ENCODE peak calls at places on chromosomes 6 and 20, in four cellular contexts. One of them, this sample, is unnamed.

GRCh38 chr6:31750411-31751022 is 10.7 kb downstream of the MSH5 start:
- DNase-seq in DND-41: no peak
- DNase-seq in CD8-positive, alpha-beta T cell: no peak
- DNase-seq in ovary: no peak
- DNase-seq in this sample: no peak

GRCh38 chr6:44668391-44668930 is 281.0 kb downstream of the CDC5L start:
- DNase-seq in DND-41: no peak
- DNase-seq in CD8-positive, alpha-beta T cell: no peak
- DNase-seq in ovary: no peak
- DNase-seq in this sample: no peak

GRCh38 chr6:111983197-111983596 is 70.7 kb upstream of the CCN6 start:
- DNase-seq in DND-41: no peak
- DNase-seq in CD8-positive, alpha-beta T cell: no peak
- DNase-seq in ovary: no peak
- DNase-seq in this sample: no peak

GRCh38 chr20:10347481-10347880 is 86.5 kb downstream of the MKKS start:
- DNase-seq in DND-41: no peak
- DNase-seq in CD8-positive, alpha-beta T cell: no peak
- DNase-seq in ovary: no peak
- DNase-seq in this sample: no peak

GRCh38 chr6:154403803-154404202 is 47.2 kb upstream of the IPCEF1 start:
- DNase-seq in DND-41: peak
- DNase-seq in CD8-positive, alpha-beta T cell: no peak
- DNase-seq in ovary: peak
- DNase-seq in this sample: no peak

GRCh38 chr20:39269031-39269461 is 306.9 kb downstream of the DHX35 start:
- DNase-seq in DND-41: peak
- DNase-seq in CD8-positive, alpha-beta T cell: peak
- DNase-seq in ovary: peak
- DNase-seq in this sample: peak

GRCh38 chr20:20014659-20015058 is 2.5 kb upstream of the NAA20 start:
- DNase-seq in DND-41: no peak
- DNase-seq in CD8-positive, alpha-beta T cell: peak
- DNase-seq in ovary: no peak
- DNase-seq in this sample: no peak

GRCh38 chr6:168129292-168130167 is 50.5 kb upstream of the FRMD1 start:
- DNase-seq in DND-41: no peak
- DNase-seq in CD8-positive, alpha-beta T cell: no peak
- DNase-seq in ovary: no peak
- DNase-seq in this sample: no peak

GRCh38 chr6:57064809-57065208 is 18.3 kb downstream of the KIAA1586 start:
- DNase-seq in DND-41: no peak
- DNase-seq in CD8-positive, alpha-beta T cell: no peak
- DNase-seq in ovary: no peak
- DNase-seq in this sample: no peak

GRCh38 chr20:37378420-37378784 is 32.5 kb downstream of the SRC start:
- DNase-seq in DND-41: no peak
- DNase-seq in CD8-positive, alpha-beta T cell: no peak
- DNase-seq in ovary: no peak
- DNase-seq in this sample: no peak

GRCh38 chr6:31738048-31738979 is 1.5 kb upstream of the MSH5 start:
- DNase-seq in DND-41: peak
- DNase-seq in CD8-positive, alpha-beta T cell: peak
- DNase-seq in ovary: no peak
- DNase-seq in this sample: no peak

GRCh38 chr20:43914697-43915208 is at the start of gene TOX2:
- DNase-seq in DND-41: no peak
- DNase-seq in CD8-positive, alpha-beta T cell: peak
- DNase-seq in ovary: peak
- DNase-seq in this sample: no peak

GRCh38 chr6:30641048-30641447 is 5.9 kb upstream of the C6orf136 start:
- DNase-seq in DND-41: peak
- DNase-seq in CD8-positive, alpha-beta T cell: no peak
- DNase-seq in ovary: no peak
- DNase-seq in this sample: no peak

GRCh38 chr6:47153066-47153755 is 111.1 kb upstream of the ADGRF1 start:
- DNase-seq in DND-41: no peak
- DNase-seq in CD8-positive, alpha-beta T cell: no peak
- DNase-seq in ovary: no peak
- DNase-seq in this sample: no peak

GRCh38 chr6:93087606-93088005 is 331.8 kb downstream of the EPHA7 start:
- DNase-seq in DND-41: no peak
- DNase-seq in CD8-positive, alpha-beta T cell: no peak
- DNase-seq in ovary: no peak
- DNase-seq in this sample: no peak

GRCh38 chr20:50187403-50188051 is 3.1 kb upstream of the CEBPB start:
- DNase-seq in DND-41: no peak
- DNase-seq in CD8-positive, alpha-beta T cell: no peak
- DNase-seq in ovary: peak
- DNase-seq in this sample: no peak

GRCh38 chr6:24775520-24776058 is 852 bp downstream of the GMNN start:
- DNase-seq in DND-41: no peak
- DNase-seq in CD8-positive, alpha-beta T cell: peak
- DNase-seq in ovary: no peak
- DNase-seq in this sample: no peak

GRCh38 chr6:110999634-111000270 is 17.9 kb downstream of the RPF2 start:
- DNase-seq in DND-41: no peak
- DNase-seq in CD8-positive, alpha-beta T cell: no peak
- DNase-seq in ovary: no peak
- DNase-seq in this sample: no peak

GRCh38 chr6:30076333-30076732 is 764 bp upstream of the RNF39 start:
- DNase-seq in DND-41: no peak
- DNase-seq in CD8-positive, alpha-beta T cell: no peak
- DNase-seq in ovary: no peak
- DNase-seq in this sample: no peak

GRCh38 chr6:68639826-68640505 is 4.9 kb downstream of the ADGRB3 start:
- DNase-seq in DND-41: no peak
- DNase-seq in CD8-positive, alpha-beta T cell: no peak
- DNase-seq in ovary: no peak
- DNase-seq in this sample: no peak

GRCh38 chr20:35279040-35279439 is 1.1 kb upstream of the MMP24OS start:
- DNase-seq in DND-41: no peak
- DNase-seq in CD8-positive, alpha-beta T cell: no peak
- DNase-seq in ovary: no peak
- DNase-seq in this sample: no peak

GRCh38 chr6:74534485-74535211 is 671.2 kb downstream of the COL12A1 start:
- DNase-seq in DND-41: no peak
- DNase-seq in CD8-positive, alpha-beta T cell: no peak
- DNase-seq in ovary: no peak
- DNase-seq in this sample: peak

GRCh38 chr6:6725834-6726194 is 137.3 kb downstream of the LY86 start:
- DNase-seq in DND-41: no peak
- DNase-seq in CD8-positive, alpha-beta T cell: no peak
- DNase-seq in ovary: no peak
- DNase-seq in this sample: no peak

GRCh38 chr6:5634525-5634924 is 372.2 kb downstream of the NRN1 start:
- DNase-seq in DND-41: no peak
- DNase-seq in CD8-positive, alpha-beta T cell: no peak
- DNase-seq in ovary: no peak
- DNase-seq in this sample: no peak

GRCh38 chr20:36399147-36399968 is 93.2 kb downstream of the DLGAP4 start:
- DNase-seq in DND-41: peak
- DNase-seq in CD8-positive, alpha-beta T cell: peak
- DNase-seq in ovary: no peak
- DNase-seq in this sample: no peak

GRCh38 chr20:32360333-32360634 is 2.2 kb downstream of the ASXL1 start:
- DNase-seq in DND-41: no peak
- DNase-seq in CD8-positive, alpha-beta T cell: no peak
- DNase-seq in ovary: no peak
- DNase-seq in this sample: no peak

GRCh38 chr20:24431650-24432049 is 37.8 kb upstream of the SYNDIG1 start:
- DNase-seq in DND-41: no peak
- DNase-seq in CD8-positive, alpha-beta T cell: no peak
- DNase-seq in ovary: no peak
- DNase-seq in this sample: no peak

GRCh38 chr6:44696099-44696498 is 308.6 kb downstream of the CDC5L start:
- DNase-seq in DND-41: no peak
- DNase-seq in CD8-positive, alpha-beta T cell: no peak
- DNase-seq in ovary: no peak
- DNase-seq in this sample: no peak

GRCh38 chr6:17474289-17474688 is 80.9 kb downstream of the CAP2 start:
- DNase-seq in DND-41: no peak
- DNase-seq in CD8-positive, alpha-beta T cell: no peak
- DNase-seq in ovary: no peak
- DNase-seq in this sample: no peak

GRCh38 chr6:52543729-52544324 is 33.0 kb downstream of the TRAM2 start:
- DNase-seq in DND-41: no peak
- DNase-seq in CD8-positive, alpha-beta T cell: no peak
- DNase-seq in ovary: peak
- DNase-seq in this sample: no peak

GRCh38 chr6:15398657-15399287 is 152.9 kb downstream of the JARID2 start:
- DNase-seq in DND-41: no peak
- DNase-seq in CD8-positive, alpha-beta T cell: no peak
- DNase-seq in ovary: no peak
- DNase-seq in this sample: no peak

GRCh38 chr6:76418657-76419217 is 346.3 kb upstream of the IMPG1 start:
- DNase-seq in DND-41: no peak
- DNase-seq in CD8-positive, alpha-beta T cell: no peak
- DNase-seq in ovary: no peak
- DNase-seq in this sample: no peak

GRCh38 chr20:57244627-57245214 is 21.7 kb downstream of the BMP7 start:
- DNase-seq in DND-41: no peak
- DNase-seq in CD8-positive, alpha-beta T cell: no peak
- DNase-seq in ovary: no peak
- DNase-seq in this sample: no peak

GRCh38 chr6:26231006-26231587 is 133.9 kb upstream of the BTN3A2 start:
- DNase-seq in DND-41: no peak
- DNase-seq in CD8-positive, alpha-beta T cell: no peak
- DNase-seq in ovary: no peak
- DNase-seq in this sample: no peak
- H3K4me3 ChIP-seq in DND-41: no peak
- H3K4me3 ChIP-seq in CD8-positive, alpha-beta T cell: no peak
- H3K4me3 ChIP-seq in ovary: no peak
- H3K4me3 ChIP-seq in this sample: no peak

GRCh38 chr6:157954150-157955117 is 27.2 kb upstream of the SYNJ2 start:
- DNase-seq in DND-41: no peak
- DNase-seq in CD8-positive, alpha-beta T cell: no peak
- DNase-seq in ovary: no peak
- DNase-seq in this sample: peak
- TF ChIP-seq CTCF in DND-41: no peak
- TF ChIP-seq CTCF in CD8-positive, alpha-beta T cell: no peak
- TF ChIP-seq CTCF in ovary: no peak
- TF ChIP-seq CTCF in this sample: no peak

DNA sequence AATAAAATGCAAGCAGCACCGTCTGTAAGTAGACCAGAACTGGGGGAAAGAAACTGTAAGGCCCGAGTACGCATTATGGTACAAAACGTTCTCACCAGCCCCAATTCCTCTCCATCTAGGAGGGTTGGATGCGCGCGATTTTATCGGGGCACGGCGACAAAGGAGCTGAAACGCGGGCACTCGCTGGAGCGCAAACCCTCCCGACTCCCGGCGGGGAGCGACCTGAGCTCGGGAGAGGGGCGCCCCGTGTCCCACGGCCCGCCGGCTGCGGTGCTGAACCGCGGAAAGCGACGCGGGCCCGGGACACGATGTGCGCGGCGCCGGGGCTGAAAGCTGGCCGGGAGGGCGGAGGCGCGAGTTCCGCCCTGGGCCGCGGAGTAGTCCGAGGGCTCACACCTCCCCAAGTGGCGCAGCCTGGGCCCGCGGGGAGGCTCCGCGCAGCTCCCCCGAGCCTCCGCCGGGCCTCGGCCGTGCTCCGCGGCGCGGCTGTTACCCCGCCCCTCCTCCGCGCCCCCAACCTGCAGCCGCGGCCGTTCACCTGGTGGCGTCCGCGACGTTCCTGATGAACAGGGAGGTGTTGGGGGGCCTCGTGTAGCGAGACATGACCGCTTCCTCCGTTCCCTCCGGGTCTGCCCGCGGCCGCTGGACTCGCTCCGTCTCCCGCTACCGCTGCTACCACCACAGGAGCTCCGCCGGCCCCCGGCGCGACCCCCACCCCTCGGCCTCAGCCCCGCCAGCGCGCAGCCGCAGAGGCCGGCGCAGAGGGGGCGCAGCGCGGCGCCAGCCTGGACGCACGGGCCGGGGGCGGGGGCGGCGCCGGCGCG is at the start of gene SRSF12:
- DNase-seq in DND-41: no peak
- DNase-seq in CD8-positive, alpha-beta T cell: peak
- DNase-seq in ovary: peak
- DNase-seq in this sample: peak
- H3K4me3 ChIP-seq in DND-41: no peak
- H3K4me3 ChIP-seq in CD8-positive, alpha-beta T cell: peak
- H3K4me3 ChIP-seq in ovary: peak
- H3K4me3 ChIP-seq in this sample: peak

GRCh38 chr20:3972161-3972560 is 43.2 kb downstream of the RNF24 start:
- DNase-seq in DND-41: no peak
- DNase-seq in CD8-positive, alpha-beta T cell: no peak
- DNase-seq in ovary: no peak
- DNase-seq in this sample: no peak
- TF ChIP-seq CTCF in DND-41: no peak
- TF ChIP-seq CTCF in CD8-positive, alpha-beta T cell: no peak
- TF ChIP-seq CTCF in ovary: no peak
- TF ChIP-seq CTCF in this sample: no peak

GRCh38 chr6:100452998-100453397 is 11.7 kb downstream of the SIM1 start:
- DNase-seq in DND-41: no peak
- DNase-seq in CD8-positive, alpha-beta T cell: no peak
- DNase-seq in ovary: no peak
- DNase-seq in this sample: no peak
- H3K4me3 ChIP-seq in DND-41: no peak
- H3K4me3 ChIP-seq in CD8-positive, alpha-beta T cell: no peak
- H3K4me3 ChIP-seq in ovary: no peak
- H3K4me3 ChIP-seq in this sample: no peak

GRCh38 chr6:54897462-54898189 is 51.1 kb downstream of the FAM83B start:
- DNase-seq in DND-41: no peak
- DNase-seq in CD8-positive, alpha-beta T cell: no peak
- DNase-seq in ovary: no peak
- DNase-seq in this sample: no peak
- TF ChIP-seq CTCF in DND-41: no peak
- TF ChIP-seq CTCF in CD8-positive, alpha-beta T cell: no peak
- TF ChIP-seq CTCF in ovary: no peak
- TF ChIP-seq CTCF in this sample: no peak

DNA sequence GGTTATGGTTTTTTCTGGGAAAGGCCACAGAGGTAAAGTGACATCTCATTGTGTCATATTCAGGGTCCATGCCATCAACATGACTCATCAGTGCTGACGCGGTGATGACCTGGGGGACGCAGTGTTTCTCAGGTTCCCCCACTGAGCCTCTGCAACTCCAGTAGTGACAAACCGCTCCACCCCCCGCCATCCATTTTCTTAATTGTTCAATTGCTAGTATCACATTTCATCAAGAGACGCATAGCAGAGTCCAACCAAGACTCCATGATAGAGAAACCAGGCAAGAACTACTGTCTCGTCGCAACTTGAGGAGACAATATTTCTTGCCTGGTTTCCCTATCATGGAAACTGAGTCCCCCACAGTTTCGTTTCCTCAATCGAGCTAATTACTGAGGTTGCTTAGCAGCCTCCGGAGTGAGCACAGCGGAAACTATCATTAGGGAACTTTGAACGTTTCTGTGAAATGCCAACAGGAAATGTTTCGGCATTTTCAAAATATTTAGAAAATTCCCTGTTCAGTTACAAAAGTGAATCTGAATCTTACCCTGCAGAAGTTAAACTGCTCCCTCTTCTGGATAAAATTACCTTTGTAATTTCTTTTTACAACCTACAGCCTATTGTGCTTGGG is 12.2 kb upstream of the SERPINB1 start:
- DNase-seq in DND-41: no peak
- DNase-seq in CD8-positive, alpha-beta T cell: peak
- DNase-seq in ovary: no peak
- DNase-seq in this sample: no peak
- H3K4me3 ChIP-seq in DND-41: no peak
- H3K4me3 ChIP-seq in CD8-positive, alpha-beta T cell: peak
- H3K4me3 ChIP-seq in ovary: peak
- H3K4me3 ChIP-seq in this sample: no peak

GRCh38 chr20:63692436-63693078 is 3.9 kb upstream of the TNFRSF6B start:
- DNase-seq in DND-41: no peak
- DNase-seq in CD8-positive, alpha-beta T cell: no peak
- DNase-seq in ovary: no peak
- DNase-seq in this sample: no peak
- TF ChIP-seq CTCF in DND-41: no peak
- TF ChIP-seq CTCF in CD8-positive, alpha-beta T cell: no peak
- TF ChIP-seq CTCF in ovary: no peak
- TF ChIP-seq CTCF in this sample: no peak

This sample was measured in pancreas.